ENCODE peak calls at places on chromosomes 2 and 18, in six cellular contexts. F is AG10803; R is HFFc6; S is CD8-positive, alpha-beta T cell; T is NCI-H774; Y is stimulated activated CD4-positive, alpha-beta T cell treated with anti-CD3 and anti-CD28 coated beads, Interleukin-2, amount 100 ng/mL, for 24 hours. W is an unnamed sample.

GRCh38 chr2:43676322-43677050 is at the start of gene C1GALT1C1L:
- DNase-seq in F (peak), R (peak), S (peak), T (peak), Y (peak), W (no peak)

GRCh38 chr18:68449292-68449691 is 265.6 kb downstream of the TMX3 start:
- DNase-seq in F (peak), R (peak), S (no peak), T (no peak), Y (no peak), W (no peak)

GRCh38 chr2:42784204-42784880 is 8.0 kb downstream of the HAAO start:
- DNase-seq in F (no peak), R (no peak), S (peak), T (no peak), Y (no peak), W (no peak)

GRCh38 chr18:21489119-21489750 is 111.3 kb downstream of the ESCO1 start:
- DNase-seq in F (peak), R (peak), S (no peak), T (peak), Y (no peak), W (no peak)

GRCh38 chr2:43727634-43728014 is 46.2 kb upstream of the DYNC2LI1 start:
- DNase-seq in F (no peak), R (no peak), S (no peak), T (no peak), Y (no peak), W (no peak)

GRCh38 chr2:224357098-224357901 is 44.6 kb downstream of the FAM124B start:
- DNase-seq in F (peak), R (peak), S (peak), T (peak), Y (peak), W (peak)

GRCh38 chr2:182649316-182649715 is 66.7 kb upstream of the DNAJC10 start:
- DNase-seq in F (peak), R (peak), S (no peak), T (peak), Y (no peak), W (no peak)

GRCh38 chr18:12038082-12038660 is 55.5 kb upstream of the ANKRD62 start:
- DNase-seq in F (no peak), R (no peak), S (peak), T (no peak), Y (peak), W (no peak)

GRCh38 chr18:13915391-13915790 is at the start of gene MC2R:
- DNase-seq in F (no peak), R (no peak), S (no peak), T (no peak), Y (no peak), W (no peak)

GRCh38 chr2:17735864-17736263 is 17.7 kb downstream of the SMC6 start:
- DNase-seq in F (no peak), R (no peak), S (no peak), T (no peak), Y (no peak), W (no peak)

GRCh38 chr18:9619990-9620389 is 5.6 kb upstream of the PPP4R1 start:
- DNase-seq in F (peak), R (no peak), S (no peak), T (no peak), Y (no peak), W (no peak)

GRCh38 chr2:35298493-35298892 is 1057.1 kb upstream of the CRIM1 start:
- DNase-seq in F (no peak), R (peak), S (no peak), T (no peak), Y (no peak), W (no peak)

GRCh38 chr2:188326669-188327301 is 35.1 kb downstream of the GULP1 start:
- DNase-seq in F (peak), R (no peak), S (no peak), T (no peak), Y (no peak), W (no peak)

GRCh38 chr2:145484443-145485086 is 964.6 kb upstream of the ZEB2 start:
- DNase-seq in F (peak), R (peak), S (no peak), T (no peak), Y (no peak), W (no peak)

GRCh38 chr2:215531284-215531683 is 95.4 kb upstream of the FN1 start:
- DNase-seq in F (peak), R (peak), S (no peak), T (no peak), Y (no peak), W (no peak)

GRCh38 chr18:68763082-68763481 is 34.8 kb upstream of the CCDC102B start:
- DNase-seq in F (no peak), R (peak), S (no peak), T (no peak), Y (no peak), W (no peak)

GRCh38 chr2:1550658-1551316 is 137.5 kb downstream of the TPO start:
- DNase-seq in F (peak), R (no peak), S (peak), T (peak), Y (peak), W (peak)

GRCh38 chr2:227789803-227790202 is 23.8 kb upstream of the CCL20 start:
- DNase-seq in F (no peak), R (no peak), S (no peak), T (no peak), Y (no peak), W (no peak)

GRCh38 chr2:188884051-188884450 is 90.1 kb upstream of the COL3A1 start:
- DNase-seq in F (peak), R (peak), S (no peak), T (no peak), Y (no peak), W (no peak)

GRCh38 chr2:24207359-24207758 is 32.5 kb downstream of the FAM228A start:
- DNase-seq in F (no peak), R (no peak), S (no peak), T (no peak), Y (no peak), W (no peak)

GRCh38 chr2:154698789-154699559 is 479 bp downstream of the KCNJ3 start:
- DNase-seq in F (no peak), R (no peak), S (no peak), T (no peak), Y (no peak), W (no peak)

GRCh38 chr2:24793752-24794477 is 690 bp downstream of the CENPO start:
- DNase-seq in F (no peak), R (peak), S (no peak), T (no peak), Y (peak), W (no peak)

GRCh38 chr2:36433311-36434217 is 78.0 kb downstream of the CRIM1 start:
- DNase-seq in F (peak), R (peak), S (no peak), T (no peak), Y (no peak), W (no peak)

GRCh38 chr2:167607211-167607610 is 640.2 kb downstream of the STK39 start:
- DNase-seq in F (no peak), R (no peak), S (no peak), T (no peak), Y (no peak), W (no peak)

GRCh38 chr2:30336978-30337841 is 105.9 kb downstream of the LBH start:
- DNase-seq in F (peak), R (no peak), S (peak), T (no peak), Y (peak), W (peak)

W was measured in activated T-helper 9 cell treated with anti-CD3 and anti-CD28 coated beads, Interleukin-2, amount 50 U/mL, for 16 hours.